ENCODE peak calls at places on chromosomes 11 and 22, in five cellular contexts. H is HCT116, E is GM12878, N is K562, X is HepG2. Q is an unnamed sample.

GRCh38 chr11:61700221-61700620 is 20.0 kb downstream of the DAGLA start:
- DNase-seq in H (peak; percentile 38), E (no peak), N (peak; percentile 59), X (peak; percentile 46), Q (no peak)

GRCh38 chr11:69142894-69143293 is 12.8 kb upstream of the SMIM38 start:
- DNase-seq in H (no peak), E (no peak), N (peak; percentile 83), X (no peak), Q (no peak)

GRCh38 chr22:40404251-40405177 is 34.1 kb downstream of the SGSM3 start:
- DNase-seq in H (no peak), E (no peak), N (no peak), X (no peak), Q (no peak)

GRCh38 chr11:27230175-27230565 is 132.8 kb downstream of the CCDC34 start:
- DNase-seq in H (no peak), E (no peak), N (no peak), X (no peak), Q (no peak)

GRCh38 chr11:62909107-62909894 is 11.9 kb downstream of the CHRM1 start:
- DNase-seq in H (peak; percentile 47), E (no peak), N (peak; percentile 71), X (peak; percentile 70), Q (peak; percentile 82)

GRCh38 chr22:33853200-33854097 is 66.8 kb downstream of the LARGE1 start:
- DNase-seq in H (no peak), E (peak; percentile 53), N (no peak), X (peak; percentile 19), Q (peak; percentile 64)

GRCh38 chr11:89503422-89503821 is 12.2 kb upstream of the NOX4 start:
- DNase-seq in H (no peak), E (no peak), N (no peak), X (no peak), Q (no peak)

GRCh38 chr11:70535191-70535971 is 137.1 kb downstream of the CTTN start:
- DNase-seq in H (no peak), E (no peak), N (no peak), X (no peak), Q (no peak)

GRCh38 chr11:92130432-92130831 is 94.2 kb upstream of the FAT3 start:
- DNase-seq in H (no peak), E (no peak), N (no peak), X (no peak), Q (no peak)

GRCh38 chr11:45652781-45653180 is 12.6 kb downstream of the CHST1 start:
- DNase-seq in H (no peak), E (no peak), N (no peak), X (no peak), Q (no peak)

GRCh38 chr11:35288817-35289541 is 130.4 kb downstream of the SLC1A2 start:
- DNase-seq in H (no peak), E (no peak), N (no peak), X (no peak), Q (no peak)

GRCh38 chr11:2724653-2725366 is 25.0 kb upstream of the KCNQ1OT1 start:
- DNase-seq in H (no peak), E (no peak), N (no peak), X (no peak), Q (no peak)

GRCh38 chr11:11672101-11672500 is 50.3 kb upstream of the GALNT18 start:
- DNase-seq in H (no peak), E (no peak), N (no peak), X (no peak), Q (no peak)

GRCh38 chr11:47886096-47886495 is 37.9 kb upstream of the NUP160 start:
- DNase-seq in H (no peak), E (no peak), N (no peak), X (no peak), Q (no peak)

GRCh38 chr11:130216221-130216550 is 56.6 kb downstream of the ST14 start:
- DNase-seq in H (no peak), E (no peak), N (no peak), X (no peak), Q (no peak)

GRCh38 chr11:123943738-123944137 is at the start of gene OR6T1:
- DNase-seq in H (no peak), E (no peak), N (no peak), X (no peak), Q (no peak)

GRCh38 chr11:119764108-119764874 is 35.3 kb upstream of the NECTIN1 start:
- DNase-seq in H (no peak), E (no peak), N (no peak), X (no peak), Q (no peak)

GRCh38 chr11:20443596-20443995 is 56.1 kb downstream of the PRMT3 start:
- DNase-seq in H (peak; percentile 18), E (no peak), N (peak; percentile 24), X (peak; percentile 5), Q (peak; percentile 17)

GRCh38 chr11:48083427-48083826 is 103.1 kb downstream of the PTPRJ start:
- DNase-seq in H (no peak), E (no peak), N (no peak), X (no peak), Q (no peak)

GRCh38 chr22:48257690-48258065 is 1495.2 kb downstream of the TBC1D22A start:
- DNase-seq in H (no peak), E (no peak), N (no peak), X (no peak), Q (no peak)

GRCh38 chr11:130547761-130548490 is 99.5 kb downstream of the ADAMTS15 start:
- DNase-seq in H (no peak), E (no peak), N (no peak), X (no peak), Q (no peak)

GRCh38 chr11:118117790-118118601 is 31.2 kb upstream of the SMIM35 start:
- DNase-seq in H (no peak), E (no peak), N (no peak), X (no peak), Q (no peak)

GRCh38 chr11:2325719-2326118 is 23.9 kb downstream of the TSPAN32 start:
- DNase-seq in H (no peak), E (no peak), N (no peak), X (no peak), Q (no peak)

GRCh38 chr11:26944866-26945664 is 48.8 kb upstream of the FIBIN start:
- DNase-seq in H (no peak), E (no peak), N (no peak), X (no peak), Q (no peak)

GRCh38 chr11:131737357-131737756 is 366.9 kb downstream of the NTM start:
- DNase-seq in H (no peak), E (no peak), N (no peak), X (no peak), Q (no peak)

GRCh38 chr11:10042699-10043098 is 251.3 kb downstream of the SBF2 start:
- DNase-seq in H (no peak), E (no peak), N (no peak), X (no peak), Q (no peak)

GRCh38 chr11:127105578-127105977 is 105.0 kb upstream of the KIRREL3 start:
- DNase-seq in H (no peak), E (no peak), N (no peak), X (no peak), Q (no peak)

GRCh38 chr22:45452565-45453449 is 39.3 kb downstream of the RIBC2 start:
- DNase-seq in H (no peak), E (no peak), N (no peak), X (no peak), Q (no peak)

GRCh38 chr11:123799438-123799837 is 6.7 kb downstream of the OR6M1 start:
- DNase-seq in H (no peak), E (no peak), N (no peak), X (no peak), Q (no peak)

GRCh38 chr22:19916006-19916405 is 25.6 kb upstream of the COMT start:
- DNase-seq in H (no peak), E (no peak), N (no peak), X (no peak), Q (no peak)

GRCh38 chr11:117871160-117871559 is 5.3 kb downstream of the FXYD6 start:
- DNase-seq in H (no peak), E (no peak), N (no peak), X (no peak), Q (no peak)

GRCh38 chr22:29071261-29072045 is 1.4 kb upstream of the KREMEN1 start:
- DNase-seq in H (no peak), E (no peak), N (no peak), X (peak; percentile 71), Q (no peak)

GRCh38 chr11:115065314-115065713 is 387.0 kb downstream of the NXPE2 start:
- DNase-seq in H (no peak), E (no peak), N (no peak), X (no peak), Q (no peak)

GRCh38 chr11:115069599-115069998 is 391.3 kb downstream of the NXPE2 start:
- DNase-seq in H (no peak), E (no peak), N (no peak), X (no peak), Q (no peak)

GRCh38 chr11:115066111-115066660 is 387.9 kb downstream of the NXPE2 start:
- DNase-seq in H (no peak), E (no peak), N (no peak), X (no peak), Q (no peak)

GRCh38 chr11:115067471-115067870 is 389.1 kb downstream of the NXPE2 start:
- DNase-seq in H (no peak), E (no peak), N (no peak), X (no peak), Q (no peak)
- TF ChIP-seq ZBTB33 in H (no peak), E (no peak), N (no peak), X (no peak), Q (no peak)

GRCh38 chr11:116412118-116412889 is 360.5 kb downstream of the BUD13 start:
- DNase-seq in H (no peak), E (no peak), N (no peak), X (peak; percentile 89), Q (no peak)

GRCh38 chr11:116414357-116414756 is 358.4 kb downstream of the BUD13 start:
- DNase-seq in H (no peak), E (no peak), N (no peak), X (no peak), Q (no peak)

GRCh38 chr11:116413861-116414260 is 358.9 kb downstream of the BUD13 start:
- DNase-seq in H (no peak), E (no peak), N (no peak), X (peak; percentile 68), Q (no peak)

GRCh38 chr11:116416852-116417251 is 355.9 kb downstream of the BUD13 start:
- DNase-seq in H (no peak), E (no peak), N (no peak), X (no peak), Q (no peak)

DNA sequence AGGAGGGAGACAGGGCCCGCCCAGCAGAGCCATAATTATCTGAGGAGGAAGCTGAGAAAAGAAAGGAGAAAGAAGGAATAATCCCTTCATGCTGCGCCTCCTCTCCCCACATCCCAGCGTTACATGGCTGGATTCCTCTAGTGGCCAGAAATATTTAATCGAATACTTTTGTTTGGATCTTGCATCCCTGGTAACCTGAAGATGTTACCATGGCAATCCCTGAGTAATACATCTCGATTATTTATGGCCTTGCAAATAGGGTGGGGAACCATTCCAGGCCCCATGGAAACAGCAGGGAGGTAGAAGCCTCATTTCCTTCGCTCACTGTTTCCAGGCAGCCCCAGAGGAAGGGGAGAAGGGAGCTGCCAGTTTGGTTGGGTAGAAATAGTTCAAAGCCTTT is 357.7 kb downstream of the BUD13 start:
- DNase-seq in H (no peak), E (no peak), N (no peak), X (no peak), Q (no peak)
- H3K27ac ChIP-seq in H (no peak overlapping the region), E (no peak overlapping the region), N (no peak overlapping the region), X (no peak overlapping the region), Q (peak overlapping the region; percentile 100)

GRCh38 chr11:73596547-73596946 is 1.4 kb downstream of the FAM168A start:
- DNase-seq in H (no peak), E (no peak), N (no peak), X (no peak), Q (no peak)
- H3K4me3 ChIP-seq in H (peak overlapping the region; percentile 83), E (peak overlapping the region; percentile 77), N (no peak overlapping the region), X (peak overlapping the region; percentile 87), Q (peak overlapping the region; percentile 76)

GRCh38 chr22:43889366-43890253 is 2.2 kb downstream of the PNPLA5 start:
- DNase-seq in H (no peak), E (no peak), N (no peak), X (no peak), Q (peak; percentile 23)
- TF ChIP-seq ZBTB33 in H (no peak), E (no peak), N (no peak), X (no peak), Q (no peak)